ENCODE peak calls at places on chromosomes 2 and 18, in ten cellular contexts. P is T-helper 2 cell; V is heart left ventricle; W is GM04504; J is 8988T; B is hepatocyte; I is COR-L47; S is activated T-helper 1 cell treated with anti-CD3 and anti-CD28 coated beads, Interleukin-12 subunit alpha, Interleukin-12 subunit beta, Interleukin-2, Interleukin-4 antibody, amounts not matched to agents 30 ng/mL and 10 ng/mL and 1 ng/mL, durations not matched to agents 14 hours and 24 hours and 36 hours; Z is stimulated activated CD8-positive, alpha-beta memory T cell treated with anti-CD3 and anti-CD28 coated beads, Interleukin-15, amount 100 ng/mL, for 24 hours; U is fibroblast of mammary gland. E is an unnamed sample.

GRCh38 chr2:8533923-8534322 is 147.9 kb upstream of the ID2 start:
- DNase-seq in Z (no peak), S (no peak), U (no peak), V (no peak), B (no peak), I (no peak), W (no peak), J (no peak), P (no peak), E (no peak)

GRCh38 chr2:234847639-234848038 is 104.2 kb upstream of the SH3BP4 start:
- DNase-seq in W (no peak), U (no peak), P (no peak), J (no peak), Z (no peak), I (no peak), B (no peak), S (no peak), V (no peak), E (no peak)

GRCh38 chr18:80197490-80197889 is 49.8 kb downstream of the PARD6G start:
- DNase-seq in P (no peak), S (no peak), V (no peak), B (no peak), J (no peak), I (no peak), W (no peak), U (no peak), Z (no peak), E (no peak)

GRCh38 chr2:205883965-205884364 is 201.7 kb downstream of the NRP2 start:
- DNase-seq in P (no peak), V (no peak), B (no peak), S (no peak), W (no peak), U (no peak), J (no peak), I (no peak), Z (no peak), E (no peak)

GRCh38 chr2:163601377-163601776 is 134.4 kb downstream of the FIGN start:
- DNase-seq in Z (no peak), I (no peak), V (no peak), J (no peak), S (no peak), P (no peak), W (no peak), U (peak; percentile 4), B (no peak), E (no peak)

GRCh38 chr18:70337139-70337972 is 48.5 kb downstream of the SOCS6 start:
- DNase-seq in Z (no peak), P (no peak), U (peak; percentile 90), W (peak; percentile 69), V (no peak), I (no peak), S (no peak), B (peak; percentile 74), J (peak; percentile 18), E (no peak)

GRCh38 chr18:55250729-55251128 is 291.5 kb upstream of the CCDC68 start:
- DNase-seq in B (no peak), J (no peak), V (no peak), Z (no peak), S (no peak), U (peak; percentile 61), I (no peak), W (no peak), P (no peak), E (no peak)

GRCh38 chr2:24620936-24621335 is 129.9 kb downstream of the NCOA1 start:
- DNase-seq in Z (no peak), S (no peak), I (no peak), P (no peak), V (no peak), U (no peak), J (no peak), W (no peak), B (peak; percentile 50), E (no peak)

GRCh38 chr2:39099820-39100728 is 20.8 kb downstream of the SOS1 start:
- DNase-seq in W (no peak), Z (no peak), V (no peak), P (no peak), J (no peak), S (no peak), I (no peak), B (no peak), U (peak; percentile 22), E (no peak)

GRCh38 chr18:32195881-32196815 is 6.3 kb downstream of the MEP1B start:
- DNase-seq in I (no peak), S (no peak), U (no peak), J (no peak), W (no peak), V (no peak), P (no peak), Z (no peak), B (no peak), E (no peak)

GRCh38 chr2:108919571-108920373 is 69.2 kb downstream of the EDAR start:
- DNase-seq in P (no peak), V (no peak), I (no peak), B (no peak), W (no peak), U (no peak), J (no peak), S (no peak), Z (no peak), E (no peak)

GRCh38 chr2:235000426-235001236 is 48.8 kb downstream of the SH3BP4 start:
- DNase-seq in B (peak; percentile 75), Z (no peak), V (no peak), I (no peak), S (no peak), W (no peak), U (no peak), J (no peak), P (no peak), E (no peak)

GRCh38 chr2:219723311-219723710 is 95.9 kb downstream of the SLC4A3 start:
- DNase-seq in J (no peak), I (no peak), Z (no peak), S (no peak), B (no peak), W (no peak), V (no peak), P (no peak), U (no peak), E (no peak)

GRCh38 chr2:190105554-190105953 is 43.0 kb upstream of the MSTN start:
- DNase-seq in I (no peak), J (no peak), V (no peak), P (no peak), B (no peak), S (no peak), Z (no peak), U (no peak), W (no peak), E (no peak)

GRCh38 chr2:129831018-129831417 is 148.4 kb upstream of the RAB6C start:
- DNase-seq in W (no peak), J (no peak), P (no peak), U (no peak), S (no peak), Z (no peak), V (no peak), B (no peak), I (no peak), E (no peak)

GRCh38 chr2:11368059-11368572 is 23.7 kb upstream of the ROCK2 start:
- DNase-seq in P (no peak), V (peak; percentile 55), Z (no peak), B (no peak), W (no peak), J (no peak), S (no peak), U (peak; percentile 27), I (no peak), E (no peak)

GRCh38 chr18:48948112-48949050 is 2.4 kb downstream of the SMAD7 start:
- DNase-seq in V (no peak), P (peak; percentile 42), J (peak; percentile 84), S (peak; percentile 29), W (no peak), B (peak; percentile 85), U (no peak), Z (no peak), I (peak; percentile 87), E (peak; percentile 45)

GRCh38 chr2:172052000-172052983 is 33.0 kb upstream of the DLX1 start:
- DNase-seq in W (peak; percentile 38), J (no peak), U (peak; percentile 10), Z (no peak), I (peak; percentile 51), V (no peak), S (no peak), B (no peak), P (no peak), E (no peak)

GRCh38 chr18:46718501-46719341 is 38.1 kb downstream of the ST8SIA5 start:
- DNase-seq in U (peak; percentile 91), S (no peak), Z (no peak), P (no peak), B (no peak), W (peak; percentile 56), J (no peak), V (no peak), I (no peak), E (no peak)

GRCh38 chr18:10410472-10411300 is 43.7 kb upstream of the APCDD1 start:
- DNase-seq in B (no peak), P (no peak), Z (no peak), W (no peak), I (no peak), U (no peak), J (no peak), S (no peak), V (no peak), E (no peak)

GRCh38 chr18:76621184-76621583 is 126.1 kb upstream of the ZNF516 start:
- DNase-seq in Z (no peak), B (peak; percentile 43), W (no peak), I (peak; percentile 55), J (no peak), S (no peak), P (no peak), U (peak; percentile 68), V (no peak), E (no peak)

GRCh38 chr18:32470713-32471633 is at the start of gene GAREM1:
- DNase-seq in S (peak; percentile 79), U (peak; percentile 96), W (peak; percentile 93), B (peak; percentile 98), P (peak; percentile 61), Z (peak; percentile 29), V (peak; percentile 97), I (peak; percentile 99), J (peak; percentile 93), E (peak; percentile 80)

GRCh38 chr2:69097908-69098655 is 85.1 kb downstream of the ANTXR1 start:
- DNase-seq in S (no peak), B (no peak), W (no peak), I (no peak), U (peak; percentile 61), V (no peak), J (no peak), P (no peak), Z (no peak), E (peak; percentile 30)

GRCh38 chr2:20650412-20650879 is 452 bp downstream of the HS1BP3 start:
- DNase-seq in I (peak; percentile 58), V (no peak), J (no peak), S (peak; percentile 33), W (no peak), B (peak; percentile 58), P (peak; percentile 19), U (peak; percentile 54), Z (no peak), E (no peak)

GRCh38 chr18:13621446-13621849 is 104.9 kb downstream of the FAM210A start:
- DNase-seq in I (no peak), V (no peak), Z (no peak), S (no peak), W (no peak), J (no peak), B (no peak), P (no peak), U (no peak), E (no peak)

GRCh38 chr2:208250401-208250800 is 4.5 kb downstream of the IDH1 start:
- DNase-seq in U (peak; percentile 56), I (no peak), W (no peak), S (no peak), J (no peak), B (no peak), Z (no peak), P (no peak), V (no peak), E (no peak)

GRCh38 chr2:219010162-219010756 is 17.0 kb upstream of the CRYBA2 start:
- DNase-seq in V (peak; percentile 19), B (peak; percentile 63), W (no peak), P (no peak), J (peak; percentile 89), I (peak; percentile 68), Z (no peak), S (no peak), U (no peak), E (no peak)

GRCh38 chr2:31384771-31385276 is 29.7 kb downstream of the XDH start:
- DNase-seq in W (peak; percentile 82), Z (no peak), B (no peak), V (no peak), U (peak; percentile 96), P (no peak), S (no peak), J (no peak), I (no peak), E (no peak)

E was measured in NCI-H1048.